ENCODE peak calls at places on chromosome 17, in six cellular contexts. F is ovary, T is spleen, W is SK-N-SH, M is left ventricle myocardium inferior, E is pancreas. S is an unnamed sample.

GRCh38 chr17:41974658-41975057 is 8.1 kb downstream of the CNP start:
- DNase-seq in T (no peak), M (no peak), W (no peak), F (no peak), E (no peak), S (no peak)

GRCh38 chr17:62892870-62893338 is 73.1 kb upstream of the TANC2 start:
- DNase-seq in E (no peak), M (peak; percentile 29), F (no peak), W (no peak), T (peak; percentile 77), S (peak; percentile 89)

GRCh38 chr17:2940352-2940751 is 123.1 kb downstream of the OR1D5 start:
- DNase-seq in F (no peak), T (no peak), W (no peak), M (peak; percentile 70), E (no peak), S (peak; percentile 53)

GRCh38 chr17:70655179-70655578 is 485.8 kb downstream of the KCNJ2 start:
- DNase-seq in W (peak; percentile 27), F (no peak), T (no peak), M (no peak), E (no peak), S (no peak)

GRCh38 chr17:75920045-75920560 is 15.4 kb upstream of the MRPL38 start:
- DNase-seq in E (no peak), M (no peak), W (no peak), F (no peak), T (no peak), S (no peak)

GRCh38 chr17:47877368-47878034 is 18.5 kb upstream of the SP2 start:
- DNase-seq in E (no peak), T (no peak), W (no peak), F (no peak), M (no peak), S (no peak)

GRCh38 chr17:63703029-63703428 is 3.1 kb upstream of the LIMD2 start:
- DNase-seq in E (no peak), F (no peak), T (no peak), W (no peak), M (no peak), S (no peak)

GRCh38 chr17:78040561-78041400 is 82.3 kb downstream of the TNRC6C start:
- DNase-seq in M (peak; percentile 63), F (peak; percentile 49), W (peak; percentile 95), E (peak; percentile 35), T (peak; percentile 81), S (no peak)

GRCh38 chr17:7203391-7203790 is 16.2 kb downstream of the DLG4 start:
- DNase-seq in F (peak; percentile 52), T (peak; percentile 75), E (no peak), M (peak; percentile 14), W (no peak), S (no peak)

GRCh38 chr17:31832748-31833147 is 26.3 kb downstream of the COPRS start:
- DNase-seq in M (no peak), T (no peak), E (no peak), F (no peak), W (no peak), S (no peak)

GRCh38 chr17:9219631-9220415 is 198.5 kb downstream of the NTN1 start:
- DNase-seq in M (no peak), F (no peak), T (peak; percentile 52), E (no peak), W (no peak), S (no peak)

GRCh38 chr17:62714016-62714777 is 86.7 kb downstream of the MRC2 start:
- DNase-seq in F (no peak), W (no peak), M (no peak), T (no peak), E (no peak), S (peak; percentile 29)

GRCh38 chr17:72126575-72127486 is 6.0 kb downstream of the SOX9 start:
- DNase-seq in E (peak; percentile 50), M (no peak), T (no peak), W (peak; percentile 68), F (no peak), S (no peak)

GRCh38 chr17:4968166-4968915 is 724 bp upstream of the SPAG7 start:
- DNase-seq in W (peak; percentile 82), F (no peak), M (no peak), E (no peak), T (peak; percentile 86), S (no peak)

GRCh38 chr17:44501866-44502265 is 1.3 kb downstream of the GPATCH8 start:
- DNase-seq in F (no peak), W (no peak), M (no peak), T (no peak), E (no peak), S (no peak)

GRCh38 chr17:48439875-48440505 is 10.0 kb upstream of the SKAP1 start:
- DNase-seq in T (no peak), F (no peak), W (no peak), E (peak; percentile 46), M (no peak), S (no peak)

GRCh38 chr17:50129946-50130777 is at the start of gene SAMD14:
- DNase-seq in E (no peak), F (no peak), M (no peak), W (peak; percentile 96), T (no peak), S (no peak)

GRCh38 chr17:76239538-76240274 is 587 bp downstream of the RNF157 start:
- DNase-seq in M (no peak), E (no peak), W (peak; percentile 77), F (no peak), T (peak; percentile 83), S (no peak)

GRCh38 chr17:17783121-17783824 is 53.5 kb downstream of the SREBF1 start:
- DNase-seq in W (peak; percentile 76), T (peak; percentile 85), F (peak; percentile 80), E (peak; percentile 81), M (peak; percentile 85), S (no peak)

GRCh38 chr17:19728114-19728495 is 11.7 kb upstream of the SLC47A2 start:
- DNase-seq in W (peak; percentile 88), M (peak; percentile 88), E (peak; percentile 72), F (peak; percentile 90), T (peak; percentile 85), S (peak; percentile 76)

GRCh38 chr17:76243826-76244679 is 3.8 kb upstream of the RNF157 start:
- DNase-seq in E (no peak), F (no peak), W (no peak), M (no peak), T (no peak), S (no peak)

GRCh38 chr17:13024526-13025263 is 6.9 kb upstream of the ELAC2 start:
- DNase-seq in M (peak; percentile 50), E (peak; percentile 51), W (peak; percentile 83), T (peak; percentile 90), F (peak; percentile 57), S (no peak)

GRCh38 chr17:50152736-50153135 is 2.3 kb upstream of the PPP1R9B start:
- DNase-seq in W (no peak), M (no peak), E (no peak), T (peak; percentile 77), F (no peak), S (no peak)

GRCh38 chr17:13031718-13032350 is 14.0 kb upstream of the ELAC2 start:
- DNase-seq in E (no peak), M (peak; percentile 39), F (peak; percentile 25), W (peak; percentile 48), T (peak; percentile 81), S (no peak)

GRCh38 chr17:40460585-40460975 is 17.3 kb downstream of the IGFBP4 start:
- DNase-seq in W (peak; percentile 78), F (no peak), T (no peak), E (no peak), M (no peak), S (no peak)
- TF ChIP-seq CTCF in W (no peak), F (no peak), T (no peak), E (no peak), M (no peak), S (no peak)

DNA sequence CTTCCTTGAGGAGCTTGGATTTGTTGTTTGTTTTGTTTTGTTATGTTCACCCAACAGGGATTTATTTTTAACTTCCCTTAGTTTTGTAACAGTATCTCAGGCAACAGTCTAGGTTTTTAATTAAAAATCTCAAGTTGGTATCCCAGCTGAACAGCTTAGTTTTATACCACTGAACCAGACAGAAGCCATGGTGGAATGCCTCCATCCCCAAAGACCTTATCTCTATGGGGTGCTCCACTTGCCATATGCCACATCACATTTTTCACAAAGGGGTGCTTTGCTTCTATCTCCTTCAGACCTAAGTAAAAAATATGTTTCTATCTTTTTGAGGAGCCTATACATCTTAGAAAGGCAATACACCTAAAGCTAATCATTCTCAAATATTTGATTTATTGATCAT is 715.8 kb upstream of the KIF2B start:
- DNase-seq in F (no peak), W (no peak), M (no peak), T (no peak), E (no peak), S (no peak)
- H3K4me1 ChIP-seq in F (no peaks in the 10 kb centered on the region), W (no peaks in the 10 kb centered on the region), M (no peaks in the 10 kb centered on the region), T (no peaks in the 10 kb centered on the region), E (no peaks in the 10 kb centered on the region), S (no peaks in the 10 kb centered on the region)

GRCh38 chr17:79916506-79916905 is 77.3 kb upstream of the CBX4 start:
- DNase-seq in M (no peak), F (no peak), T (peak; percentile 17), W (no peak), E (no peak), S (no peak)

GRCh38 chr17:79913896-79914812 is 74.9 kb upstream of the CBX4 start:
- DNase-seq in F (no peak), T (peak; percentile 53), M (no peak), W (no peak), E (no peak), S (no peak)

GRCh38 chr17:79916991-79917901 is 78.0 kb upstream of the CBX4 start:
- DNase-seq in E (no peak), M (no peak), F (no peak), T (peak; percentile 46), W (no peak), S (no peak)

GRCh38 chr17:79914813-79915740 is 75.8 kb upstream of the CBX4 start:
- DNase-seq in W (no peak), E (no peak), M (no peak), F (no peak), T (peak; percentile 59), S (no peak)

DNA sequence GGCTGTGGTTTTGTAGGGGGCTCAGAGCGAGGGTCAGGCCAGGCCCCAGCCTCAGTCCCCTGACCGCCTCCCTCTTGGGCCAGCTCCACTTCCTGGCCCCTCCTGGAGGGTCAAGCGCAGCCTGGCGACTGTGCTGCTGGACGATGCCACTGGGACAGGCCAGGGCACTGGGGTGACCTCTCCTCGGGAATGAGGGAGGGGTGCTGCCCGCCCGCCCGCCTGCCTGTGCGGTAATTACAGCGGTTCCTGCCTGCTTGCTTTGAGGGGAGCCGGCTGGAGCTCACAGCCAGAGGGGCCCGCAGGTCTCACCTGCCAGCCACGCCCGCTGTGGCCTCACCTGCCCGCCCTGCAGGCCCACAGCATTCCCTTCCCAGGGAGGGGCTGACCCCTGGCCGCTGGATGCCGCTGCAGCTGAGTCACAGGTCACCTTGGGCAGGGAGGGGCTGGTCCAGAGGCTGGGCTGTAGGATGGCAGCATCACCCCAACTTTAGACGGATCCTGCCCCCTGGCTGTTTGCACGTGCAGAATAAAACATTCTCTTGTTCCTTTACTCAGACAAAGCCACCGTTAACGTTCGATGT is 76.7 kb upstream of the CBX4 start:
- DNase-seq in M (no peak), T (peak; percentile 72), E (no peak), W (no peak), F (no peak), S (peak; percentile 95)
- TF ChIP-seq CTCF in M (peak; percentile 49), T (no peak), E (no peak), W (peak; percentile 35), F (peak; percentile 24), S (peak; percentile 79)

DNA sequence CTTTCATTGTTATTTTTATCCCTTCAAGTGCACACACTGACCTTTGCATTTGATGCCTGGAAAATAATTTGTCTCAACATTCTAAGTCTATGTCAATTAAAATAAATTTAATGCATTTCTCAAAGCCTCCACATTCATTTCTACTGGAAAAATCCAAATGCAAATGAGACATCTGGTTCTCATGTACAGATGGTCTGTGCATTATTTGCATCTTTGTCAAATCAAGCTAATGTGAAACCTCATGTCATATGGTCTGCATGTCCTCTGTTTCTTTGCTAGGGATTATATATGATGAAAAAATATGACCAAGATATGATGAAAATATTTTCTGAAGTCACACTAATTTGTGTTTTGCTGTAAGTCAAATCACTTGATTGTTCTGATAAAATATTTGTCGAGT is 61.3 kb downstream of the TMEM100 start:
- DNase-seq in M (no peak), E (no peak), W (peak; percentile 40), T (no peak), F (no peak), S (no peak)
- H3K4me1 ChIP-seq in M (peaks cover 15% of the 10 kb centered on the region), E (no peaks in the 10 kb centered on the region), W (peaks cover 12% of the 10 kb centered on the region), T (peaks cover 22% of the 10 kb centered on the region), F (no peaks in the 10 kb centered on the region), S (no peaks in the 10 kb centered on the region)

S was measured in RWPE2.